ENCODE peak calls at places on chromosome 2, in five cellular contexts. L is stimulated activated CD4-positive, alpha-beta T cell treated with anti-CD3 and anti-CD28 coated beads, Interleukin-2, amount 100 ng/mL, for 4 hours; B is EH; K is AG09319; D is SK-N-SH. X is an unnamed sample.

GRCh38 chr2:235937526-235937925 is 230.7 kb downstream of the GBX2 start:
- DNase-seq in L (no peak), B (no peak), K (no peak), D (no peak), X (no peak)

GRCh38 chr2:25165992-25166618 is 2.3 kb downstream of the POMC start:
- DNase-seq in L (peak), B (peak), K (no peak), D (peak), X (no peak)

GRCh38 chr2:195818521-195818920 is 161.5 kb downstream of the SLC39A10 start:
- DNase-seq in L (no peak), B (peak), K (no peak), D (no peak), X (peak)

GRCh38 chr2:50606860-50607259 is 425.1 kb downstream of the NRXN1 start:
- DNase-seq in L (no peak), B (no peak), K (no peak), D (peak), X (no peak)

GRCh38 chr2:195319112-195319460 is 337.9 kb upstream of the SLC39A10 start:
- DNase-seq in L (no peak), B (peak), K (no peak), D (no peak), X (no peak)

GRCh38 chr2:170118641-170119040 is 59.3 kb upstream of the MYO3B start:
- DNase-seq in L (no peak), B (no peak), K (no peak), D (no peak), X (no peak)

GRCh38 chr2:204027105-204027504 is 90.5 kb downstream of the ICOS start:
- DNase-seq in L (no peak), B (no peak), K (no peak), D (no peak), X (no peak)

GRCh38 chr2:42300527-42300926 is 60.5 kb downstream of the COX7A2L start:
- DNase-seq in L (no peak), B (no peak), K (no peak), D (no peak), X (no peak)

GRCh38 chr2:237299897-237300296 is 114.1 kb downstream of the COL6A3 start:
- DNase-seq in L (no peak), B (peak), K (peak), D (no peak), X (peak)

X was measured in BJ.